ENCODE peak calls at places on chromosomes 12 and 14, in six cellular contexts. X is AG09309, K is GM13976, B is A549, F is PC-9, M is endodermal cell. H is an unnamed sample.

GRCh38 chr14:105605501-105606304 is 79.3 kb downstream of the TMEM121 start:
- DNase-seq in X (no peak), K (no peak), B (no peak), F (no peak), M (no peak), H (no peak)

GRCh38 chr14:101039031-101039754 is 135.7 kb upstream of the RTL1 start:
- DNase-seq in X (no peak), K (no peak), B (no peak), F (no peak), M (no peak), H (no peak)

GRCh38 chr14:56237398-56237797 is 119.2 kb downstream of the PELI2 start:
- DNase-seq in X (no peak), K (no peak), B (no peak), F (no peak), M (no peak), H (no peak)

GRCh38 chr12:108730337-108731104 is 797 bp downstream of the CORO1C start:
- DNase-seq in X (no peak), K (peak; percentile 62), B (peak; percentile 61), F (peak; percentile 75), M (peak; percentile 96), H (peak; percentile 52)

GRCh38 chr14:32724864-32725550 is 213.7 kb upstream of the NPAS3 start:
- DNase-seq in X (peak; percentile 55), K (no peak), B (no peak), F (no peak), M (peak; percentile 51), H (no peak)

GRCh38 chr12:91778938-91779400 is 366.7 kb downstream of the BTG1 start:
- DNase-seq in X (peak; percentile 70), K (peak; percentile 47), B (peak; percentile 72), F (peak; percentile 97), M (no peak), H (peak; percentile 26)

GRCh38 chr12:107992870-107993451 is 136.1 kb upstream of the WSCD2 start:
- DNase-seq in X (no peak), K (peak; percentile 9), B (peak; percentile 27), F (no peak), M (peak; percentile 90), H (no peak)

GRCh38 chr12:28498850-28499249 is 308.6 kb downstream of the CCDC91 start:
- DNase-seq in X (no peak), K (no peak), B (no peak), F (no peak), M (no peak), H (no peak)

GRCh38 chr12:113002676-113003075 is 24.4 kb downstream of the OAS2 start:
- DNase-seq in X (no peak), K (no peak), B (no peak), F (no peak), M (no peak), H (no peak)

GRCh38 chr12:44812062-44812461 is 64.1 kb downstream of the NELL2 start:
- DNase-seq in X (no peak), K (no peak), B (no peak), F (no peak), M (peak; percentile 56), H (no peak)

GRCh38 chr14:104598461-104599273 is 5.9 kb downstream of the TMEM179 start:
- DNase-seq in X (no peak), K (no peak), B (no peak), F (no peak), M (no peak), H (no peak)

GRCh38 chr12:82019533-82019932 is 260.4 kb upstream of the PPFIA2 start:
- DNase-seq in X (no peak), K (no peak), B (no peak), F (no peak), M (peak; percentile 68), H (no peak)

GRCh38 chr12:4450551-4451112 is 5.0 kb upstream of the FGF6 start:
- DNase-seq in X (no peak), K (no peak), B (no peak), F (no peak), M (peak; percentile 86), H (no peak)

GRCh38 chr12:132161046-132161781 is 17.0 kb downstream of the NOC4L start:
- DNase-seq in X (no peak), K (no peak), B (no peak), F (no peak), M (no peak), H (no peak)

GRCh38 chr12:114508529-114509129 is 102.7 kb upstream of the TBX5 start:
- DNase-seq in X (peak; percentile 48), K (peak; percentile 64), B (peak; percentile 80), F (no peak), M (peak; percentile 96), H (peak; percentile 69)

GRCh38 chr12:63889721-63890509 is 45.4 kb downstream of the SRGAP1 start:
- DNase-seq in X (no peak), K (no peak), B (no peak), F (no peak), M (no peak), H (no peak)

GRCh38 chr14:103103461-103104388 is 9.2 kb downstream of the EXOC3L4 start:
- DNase-seq in X (no peak), K (no peak), B (peak; percentile 88), F (peak; percentile 83), M (peak; percentile 79), H (peak; percentile 87)

GRCh38 chr12:113268621-113269020 is 47.4 kb downstream of the TPCN1 start:
- DNase-seq in X (no peak), K (no peak), B (no peak), F (no peak), M (no peak), H (no peak)

GRCh38 chr14:73846944-73847343 is 4.7 kb upstream of the PTGR2 start:
- DNase-seq in X (no peak), K (no peak), B (no peak), F (no peak), M (no peak), H (no peak)

GRCh38 chr14:100127853-100128455 is 31.5 kb downstream of the DEGS2 start:
- DNase-seq in X (no peak), K (no peak), B (no peak), F (no peak), M (no peak), H (no peak)

GRCh38 chr14:95774265-95775160 is 60.6 kb upstream of the TCL1A start:
- DNase-seq in X (peak; percentile 3), K (peak; percentile 81), B (peak; percentile 46), F (no peak), M (peak; percentile 90), H (peak; percentile 53)

GRCh38 chr12:125089083-125089482 is 23.8 kb downstream of the AACS start:
- DNase-seq in X (no peak), K (no peak), B (no peak), F (no peak), M (no peak), H (no peak)
- TF ChIP-seq CTCF in X (no peak), K (no peak), B (no peak), F (no peak), M (peak; percentile 59), H (no peak)

GRCh38 chr12:25455696-25456095 is 97.4 kb downstream of the LMNTD1 start:
- DNase-seq in X (no peak), K (no peak), B (no peak), F (no peak), M (no peak), H (no peak)

GRCh38 chr12:25463005-25463404 is 90.1 kb downstream of the LMNTD1 start:
- DNase-seq in X (no peak), K (no peak), B (no peak), F (no peak), M (no peak), H (no peak)

GRCh38 chr12:25456474-25456873 is 96.6 kb downstream of the LMNTD1 start:
- DNase-seq in X (no peak), K (no peak), B (no peak), F (no peak), M (no peak), H (no peak)

GRCh38 chr12:25459541-25459951 is 93.5 kb downstream of the LMNTD1 start:
- DNase-seq in X (no peak), K (no peak), B (no peak), F (no peak), M (peak; percentile 54), H (no peak)

DNA sequence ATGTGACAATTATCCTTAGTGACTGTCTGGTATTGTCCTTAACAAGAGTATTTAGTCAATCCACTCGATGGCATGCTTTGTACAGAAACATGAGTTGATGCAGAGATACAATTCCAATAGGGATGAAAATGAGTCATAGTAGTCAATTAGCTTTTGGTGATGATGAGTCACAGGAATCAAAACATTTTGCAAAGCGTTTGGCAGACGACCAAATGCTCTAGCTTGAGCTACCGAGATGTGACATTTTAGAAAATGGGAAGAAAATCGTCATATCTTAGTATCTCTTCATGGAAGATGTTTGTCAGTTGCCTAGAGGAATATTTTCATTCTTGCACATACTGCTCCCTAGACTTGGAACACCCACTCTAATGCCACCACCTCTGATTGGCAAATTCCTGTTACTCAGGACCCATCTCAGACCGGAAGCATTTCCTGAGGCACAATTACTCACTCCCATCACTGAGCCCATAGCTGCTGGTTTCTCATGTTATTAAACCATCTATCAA is 95.0 kb downstream of the LMNTD1 start:
- DNase-seq in X (peak; percentile 80), K (no peak), B (peak; percentile 61), F (peak; percentile 89), M (no peak), H (no peak)
- TF ChIP-seq CTCF in X (no peak), K (no peak), B (no peak), F (no peak), M (no peak), H (no peak)

GRCh38 chr12:39442895-39443703 is at the start of gene KIF21A:
- DNase-seq in X (peak; percentile 59), K (peak; percentile 90), B (peak; percentile 69), F (peak; percentile 83), M (peak; percentile 97), H (peak; percentile 94)
- TF ChIP-seq CTCF in X (peak; percentile 31), K (peak; percentile 34), B (peak; percentile 42), F (peak; percentile 41), M (peak; percentile 84), H (peak; percentile 74)

GRCh38 chr12:59649203-59649602 is 53.4 kb downstream of the SLC16A7 start:
- DNase-seq in X (no peak), K (no peak), B (no peak), F (peak; percentile 72), M (no peak), H (no peak)

GRCh38 chr12:59654061-59654460 is 58.2 kb downstream of the SLC16A7 start:
- DNase-seq in X (no peak), K (no peak), B (no peak), F (no peak), M (no peak), H (no peak)

GRCh38 chr12:59651230-59651920 is 55.5 kb downstream of the SLC16A7 start:
- DNase-seq in X (no peak), K (no peak), B (no peak), F (peak; percentile 68), M (no peak), H (no peak)

GRCh38 chr12:59652098-59652497 is 56.3 kb downstream of the SLC16A7 start:
- DNase-seq in X (no peak), K (no peak), B (no peak), F (no peak), M (no peak), H (no peak)

DNA sequence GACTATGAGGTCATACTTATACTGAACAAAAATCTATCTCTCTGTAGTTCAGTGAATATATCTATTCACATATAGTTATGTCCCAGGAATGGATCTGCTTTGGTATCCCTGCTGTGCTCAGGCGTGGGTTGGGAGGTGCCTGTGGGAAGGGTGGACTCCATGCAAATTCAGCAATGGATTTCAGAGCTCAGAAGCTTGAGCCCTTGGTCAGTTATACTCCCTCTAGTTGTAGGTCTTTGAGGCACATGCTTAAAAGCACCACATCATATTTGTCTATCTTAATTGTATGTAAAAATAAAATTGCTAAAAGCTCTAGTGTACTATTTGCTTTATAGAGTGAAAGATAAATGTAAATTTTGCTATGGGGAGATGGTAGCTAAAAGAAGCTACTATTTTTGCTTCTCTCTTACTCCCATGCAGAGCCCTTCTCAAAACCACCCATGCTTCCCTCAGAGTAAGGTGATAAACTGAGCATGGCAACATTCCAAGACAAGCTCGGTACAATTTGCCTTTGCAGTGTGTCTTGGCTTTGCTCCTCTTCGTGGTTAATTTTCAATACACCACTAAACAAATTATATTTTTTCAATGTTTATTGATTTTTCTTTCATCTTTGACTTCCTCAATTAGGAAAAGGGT is 54.9 kb downstream of the SLC16A7 start:
- DNase-seq in X (no peak), K (no peak), B (no peak), F (no peak), M (no peak), H (no peak)
- TF ChIP-seq CTCF in X (peak; percentile 7), K (no peak), B (no peak), F (no peak), M (peak; percentile 60), H (no peak)

H was measured in stomach.